ENCODE peak calls at places on chromosomes 12 and 14, in four cellular contexts. One of them, this sample, is unnamed.

GRCh38 chr12:99087278-99087677 is 442.2 kb downstream of the APAF1 start:
- DNase-seq in progenitor cell of endocrine pancreas: no peak
- DNase-seq in body of pancreas: no peak
- DNase-seq in amniotic epithelial cell: no peak
- DNase-seq in this sample: no peak

GRCh38 chr12:109393437-109394345 is 46.0 kb downstream of the MYO1H start:
- DNase-seq in amniotic epithelial cell: peak; percentile 46
- DNase-seq in progenitor cell of endocrine pancreas: no peak
- DNase-seq in body of pancreas: peak; percentile 48
- DNase-seq in this sample: peak; percentile 55

GRCh38 chr12:18868673-18869072 is 130.8 kb downstream of the CAPZA3 start:
- DNase-seq in progenitor cell of endocrine pancreas: no peak
- DNase-seq in amniotic epithelial cell: peak; percentile 11
- DNase-seq in body of pancreas: no peak
- DNase-seq in this sample: no peak

GRCh38 chr14:89720741-89721315 is 233.7 kb downstream of the EFCAB11 start:
- DNase-seq in amniotic epithelial cell: no peak
- DNase-seq in progenitor cell of endocrine pancreas: no peak
- DNase-seq in body of pancreas: peak; percentile 19
- DNase-seq in this sample: no peak

GRCh38 chr14:29273513-29273912 is 506.9 kb downstream of the FOXG1 start:
- DNase-seq in progenitor cell of endocrine pancreas: no peak
- DNase-seq in amniotic epithelial cell: no peak
- DNase-seq in body of pancreas: no peak
- DNase-seq in this sample: no peak

GRCh38 chr12:124862768-124863408 is 776 bp downstream of the SCARB1 start:
- DNase-seq in progenitor cell of endocrine pancreas: no peak
- DNase-seq in body of pancreas: peak; percentile 47
- DNase-seq in amniotic epithelial cell: no peak
- DNase-seq in this sample: peak; percentile 46

GRCh38 chr14:68285421-68286179 is 466.0 kb downstream of the RAD51B start:
- DNase-seq in amniotic epithelial cell: peak; percentile 74
- DNase-seq in progenitor cell of endocrine pancreas: no peak
- DNase-seq in body of pancreas: no peak
- DNase-seq in this sample: no peak

GRCh38 chr12:81502912-81503695 is 256.0 kb downstream of the PPFIA2 start:
- DNase-seq in progenitor cell of endocrine pancreas: no peak
- DNase-seq in body of pancreas: no peak
- DNase-seq in amniotic epithelial cell: peak; percentile 97
- DNase-seq in this sample: peak; percentile 94

GRCh38 chr12:55743967-55744931 is 1.3 kb downstream of the GDF11 start:
- DNase-seq in body of pancreas: no peak
- DNase-seq in progenitor cell of endocrine pancreas: no peak
- DNase-seq in amniotic epithelial cell: no peak
- DNase-seq in this sample: peak; percentile 41

GRCh38 chr14:24224618-24225071 is 7.5 kb downstream of the NEDD8 start:
- DNase-seq in body of pancreas: no peak
- DNase-seq in amniotic epithelial cell: peak; percentile 91
- DNase-seq in progenitor cell of endocrine pancreas: no peak
- DNase-seq in this sample: peak; percentile 40

GRCh38 chr14:35362911-35363374 is 41.6 kb downstream of the NFKBIA start:
- DNase-seq in amniotic epithelial cell: peak; percentile 45
- DNase-seq in body of pancreas: no peak
- DNase-seq in progenitor cell of endocrine pancreas: no peak
- DNase-seq in this sample: peak; percentile 88

GRCh38 chr14:91349481-91350074 is 68.0 kb downstream of the CCDC88C start:
- DNase-seq in body of pancreas: no peak
- DNase-seq in amniotic epithelial cell: no peak
- DNase-seq in progenitor cell of endocrine pancreas: no peak
- DNase-seq in this sample: no peak

GRCh38 chr12:131862994-131863710 is 31.3 kb upstream of the ULK1 start:
- DNase-seq in body of pancreas: no peak
- DNase-seq in progenitor cell of endocrine pancreas: no peak
- DNase-seq in amniotic epithelial cell: peak; percentile 59
- DNase-seq in this sample: peak; percentile 26

GRCh38 chr12:76670776-76671175 is 93.1 kb upstream of the ZDHHC17 start:
- DNase-seq in progenitor cell of endocrine pancreas: no peak
- DNase-seq in body of pancreas: no peak
- DNase-seq in amniotic epithelial cell: peak; percentile 14
- DNase-seq in this sample: peak; percentile 11

GRCh38 chr12:93757792-93758694 is 80.9 kb downstream of the CRADD start:
- DNase-seq in body of pancreas: no peak
- DNase-seq in amniotic epithelial cell: no peak
- DNase-seq in progenitor cell of endocrine pancreas: no peak
- DNase-seq in this sample: no peak

GRCh38 chr14:101471723-101472517 is 89.4 kb upstream of the DIO3 start:
- DNase-seq in progenitor cell of endocrine pancreas: no peak
- DNase-seq in amniotic epithelial cell: no peak
- DNase-seq in body of pancreas: no peak
- DNase-seq in this sample: no peak

GRCh38 chr12:27324452-27324999 is 8.1 kb upstream of the BMAL2 start:
- DNase-seq in amniotic epithelial cell: no peak
- DNase-seq in body of pancreas: no peak
- DNase-seq in progenitor cell of endocrine pancreas: no peak
- DNase-seq in this sample: no peak

GRCh38 chr14:96811265-96811664 is 14.1 kb downstream of the VRK1 start:
- DNase-seq in progenitor cell of endocrine pancreas: no peak
- DNase-seq in body of pancreas: no peak
- DNase-seq in amniotic epithelial cell: peak; percentile 68
- DNase-seq in this sample: no peak

GRCh38 chr12:9347328-9348127 is 139.3 kb upstream of the PZP start:
- DNase-seq in amniotic epithelial cell: peak; percentile 64
- DNase-seq in body of pancreas: no peak
- DNase-seq in progenitor cell of endocrine pancreas: no peak
- DNase-seq in this sample: peak; percentile 59

GRCh38 chr12:34203866-34204620 is 181.7 kb downstream of the ALG10 start:
- DNase-seq in progenitor cell of endocrine pancreas: no peak
- DNase-seq in amniotic epithelial cell: no peak
- DNase-seq in body of pancreas: no peak
- DNase-seq in this sample: no peak

GRCh38 chr12:90741611-90742010 is 213.4 kb downstream of the CCER1 start:
- DNase-seq in body of pancreas: no peak
- DNase-seq in progenitor cell of endocrine pancreas: no peak
- DNase-seq in amniotic epithelial cell: no peak
- DNase-seq in this sample: no peak

GRCh38 chr14:64968167-64968566 is 4.0 kb downstream of the RAB15 start:
- DNase-seq in body of pancreas: no peak
- DNase-seq in amniotic epithelial cell: no peak
- DNase-seq in progenitor cell of endocrine pancreas: no peak
- DNase-seq in this sample: no peak

GRCh38 chr14:76376001-76376404 is at the start of gene ESRRB:
- DNase-seq in progenitor cell of endocrine pancreas: no peak
- DNase-seq in body of pancreas: no peak
- DNase-seq in amniotic epithelial cell: peak; percentile 20
- DNase-seq in this sample: no peak

GRCh38 chr14:104750658-104751057 is 2.3 kb upstream of the SIVA1 start:
- DNase-seq in body of pancreas: no peak
- DNase-seq in progenitor cell of endocrine pancreas: no peak
- DNase-seq in amniotic epithelial cell: no peak
- DNase-seq in this sample: no peak

GRCh38 chr14:96582641-96582980 is 80.4 kb downstream of the PAPOLA start:
- DNase-seq in progenitor cell of endocrine pancreas: no peak
- DNase-seq in amniotic epithelial cell: no peak
- DNase-seq in body of pancreas: no peak
- DNase-seq in this sample: no peak

GRCh38 chr12:3416159-3416558 is 74.8 kb upstream of the PRMT8 start:
- DNase-seq in body of pancreas: no peak
- DNase-seq in progenitor cell of endocrine pancreas: no peak
- DNase-seq in amniotic epithelial cell: no peak
- DNase-seq in this sample: no peak

GRCh38 chr12:117580718-117581062 is 219.3 kb upstream of the NOS1 start:
- DNase-seq in body of pancreas: peak; percentile 5
- DNase-seq in amniotic epithelial cell: no peak
- DNase-seq in progenitor cell of endocrine pancreas: no peak
- DNase-seq in this sample: no peak

GRCh38 chr12:132176358-132176919 is 32.2 kb downstream of the NOC4L start:
- DNase-seq in amniotic epithelial cell: no peak
- DNase-seq in body of pancreas: no peak
- DNase-seq in progenitor cell of endocrine pancreas: no peak
- DNase-seq in this sample: no peak

GRCh38 chr12:8554451-8555195 is 13.9 kb upstream of the CLEC4E start:
- DNase-seq in body of pancreas: no peak
- DNase-seq in amniotic epithelial cell: peak; percentile 25
- DNase-seq in progenitor cell of endocrine pancreas: no peak
- DNase-seq in this sample: peak; percentile 27

GRCh38 chr12:69329669-69330428 is 18.3 kb upstream of the LYZ start:
- DNase-seq in progenitor cell of endocrine pancreas: no peak
- DNase-seq in body of pancreas: no peak
- DNase-seq in amniotic epithelial cell: no peak
- DNase-seq in this sample: peak; percentile 41

GRCh38 chr14:98227000-98227726 is 1044.8 kb downstream of the BCL11B start:
- DNase-seq in body of pancreas: no peak
- DNase-seq in amniotic epithelial cell: no peak
- DNase-seq in progenitor cell of endocrine pancreas: no peak
- DNase-seq in this sample: no peak

GRCh38 chr14:42112108-42112507 is 505.4 kb downstream of the LRFN5 start:
- DNase-seq in progenitor cell of endocrine pancreas: no peak
- DNase-seq in body of pancreas: no peak
- DNase-seq in amniotic epithelial cell: peak; percentile 69
- DNase-seq in this sample: peak; percentile 31

GRCh38 chr12:51926718-51927117 is 19.4 kb downstream of the ACVRL1 start:
- DNase-seq in body of pancreas: peak; percentile 75
- DNase-seq in progenitor cell of endocrine pancreas: no peak
- DNase-seq in amniotic epithelial cell: peak; percentile 49
- DNase-seq in this sample: peak; percentile 43

GRCh38 chr14:51188566-51189185 is 51.4 kb upstream of the TMX1 start:
- DNase-seq in amniotic epithelial cell: peak; percentile 10
- DNase-seq in body of pancreas: no peak
- DNase-seq in progenitor cell of endocrine pancreas: no peak
- DNase-seq in this sample: no peak

GRCh38 chr12:43861847-43862150 is 25.9 kb downstream of the TMEM117 start:
- DNase-seq in body of pancreas: no peak
- DNase-seq in amniotic epithelial cell: no peak
- DNase-seq in progenitor cell of endocrine pancreas: no peak
- DNase-seq in this sample: no peak

GRCh38 chr14:50045039-50045711 is 71.2 kb downstream of the VCPKMT start:
- DNase-seq in progenitor cell of endocrine pancreas: no peak
- DNase-seq in body of pancreas: peak; percentile 72
- DNase-seq in amniotic epithelial cell: peak; percentile 33
- DNase-seq in this sample: peak; percentile 38

GRCh38 chr14:70665448-70666363 is 24.0 kb downstream of the TTC9 start:
- DNase-seq in amniotic epithelial cell: no peak
- DNase-seq in body of pancreas: peak; percentile 92
- DNase-seq in progenitor cell of endocrine pancreas: no peak
- DNase-seq in this sample: no peak

GRCh38 chr12:128944956-128945355 is 91.7 kb downstream of the GLT1D1 start:
- DNase-seq in body of pancreas: no peak
- DNase-seq in progenitor cell of endocrine pancreas: no peak
- DNase-seq in amniotic epithelial cell: no peak
- DNase-seq in this sample: no peak

GRCh38 chr12:65443038-65443437 is 164.6 kb downstream of the MSRB3 start:
- DNase-seq in body of pancreas: no peak
- DNase-seq in progenitor cell of endocrine pancreas: no peak
- DNase-seq in amniotic epithelial cell: no peak
- DNase-seq in this sample: no peak